ENCODE peak calls at places on chromosomes 7 and 10, in six cellular contexts. O is fibroblast of the aortic adventitia, A is hepatocyte, L is OCI-LY7, U is testis, G is stomach. R is an unnamed sample.
A peak's percentile ranks its signal among the peaks of the same experiment; 100 is the strongest.

GRCh38 chr7:29806131-29806792 is at the start of gene WIPF3:
- DNase-seq in O (no peak), A (peak; percentile 84), L (no peak), U (peak; percentile 63), G (peak; percentile 68), R (no peak)

GRCh38 chr10:122304054-122304579 is 33.0 kb downstream of the BTBD16 start:
- DNase-seq in O (no peak), A (no peak), L (no peak), U (no peak), G (no peak), R (no peak)

GRCh38 chr7:2523461-2523905 is 3.9 kb downstream of the LFNG start:
- DNase-seq in O (no peak), A (no peak), L (no peak), U (no peak), G (peak; percentile 76), R (no peak)

GRCh38 chr10:10092581-10092980 is 925.1 kb upstream of the CELF2 start:
- DNase-seq in O (no peak), A (peak; percentile 55), L (no peak), U (peak; percentile 25), G (no peak), R (peak; percentile 62)

GRCh38 chr7:30988346-30989005 is 24.7 kb downstream of the GHRHR start:
- DNase-seq in O (no peak), A (peak; percentile 51), L (no peak), U (no peak), G (peak; percentile 30), R (peak; percentile 37)

GRCh38 chr7:18895456-18895855 is 222.0 kb downstream of the TWIST1 start:
- DNase-seq in O (peak; percentile 75), A (no peak), L (no peak), U (no peak), G (no peak), R (peak; percentile 57)

GRCh38 chr7:50369408-50370026 is 65.0 kb downstream of the IKZF1 start:
- DNase-seq in O (no peak), A (no peak), L (peak; percentile 83), U (peak; percentile 28), G (no peak), R (peak; percentile 6)

GRCh38 chr7:36573066-36573465 is 151.2 kb downstream of the AOAH start:
- DNase-seq in O (no peak), A (no peak), L (no peak), U (no peak), G (no peak), R (no peak)

GRCh38 chr10:11209810-11210141 is 192.1 kb downstream of the CELF2 start:
- DNase-seq in O (no peak), A (no peak), L (no peak), U (no peak), G (no peak), R (no peak)

GRCh38 chr10:13100349-13101294 is 659 bp downstream of the OPTN start:
- DNase-seq in O (peak; percentile 36), A (peak; percentile 47), L (no peak), U (peak; percentile 51), G (peak; percentile 34), R (peak; percentile 68)

GRCh38 chr10:63515002-63515763 is 6.0 kb upstream of the REEP3 start:
- DNase-seq in O (peak; percentile 51), A (peak; percentile 8), L (peak; percentile 9), U (no peak), G (no peak), R (peak; percentile 78)

GRCh38 chr7:151425670-151426075 is 14.3 kb downstream of the CRYGN start:
- DNase-seq in O (peak; percentile 83), A (peak; percentile 34), L (no peak), U (no peak), G (no peak), R (peak; percentile 99)

GRCh38 chr7:131425992-131426391 is 98.3 kb downstream of the MKLN1 start:
- DNase-seq in O (no peak), A (no peak), L (no peak), U (no peak), G (no peak), R (no peak)

GRCh38 chr10:109846832-109847231 is 76.5 kb downstream of the XPNPEP1 start:
- DNase-seq in O (no peak), A (no peak), L (no peak), U (no peak), G (no peak), R (no peak)

GRCh38 chr7:33276325-33276724 is 147.0 kb downstream of the BBS9 start:
- DNase-seq in O (no peak), A (no peak), L (no peak), U (no peak), G (no peak), R (no peak)

GRCh38 chr7:123004931-123005330 is 9.4 kb upstream of the TAS2R16 start:
- DNase-seq in O (no peak), A (no peak), L (no peak), U (no peak), G (no peak), R (peak; percentile 40)

GRCh38 chr10:106399112-106399511 is 765.4 kb downstream of the SORCS1 start:
- DNase-seq in O (no peak), A (no peak), L (no peak), U (no peak), G (no peak), R (no peak)

GRCh38 chr10:28411648-28412047 is 108.8 kb upstream of the MPP7 start:
- DNase-seq in O (no peak), A (no peak), L (no peak), U (no peak), G (no peak), R (no peak)

GRCh38 chr7:44727346-44728262 is 21.0 kb upstream of the ZMIZ2 start:
- DNase-seq in O (peak; percentile 89), A (no peak), L (no peak), U (no peak), G (no peak), R (peak; percentile 86)

GRCh38 chr10:72275351-72276012 is 1.8 kb downstream of the DDIT4 start:
- DNase-seq in O (peak; percentile 42), A (no peak), L (peak; percentile 49), U (no peak), G (no peak), R (peak; percentile 61)

GRCh38 chr7:27586825-27587224 is 75.9 kb downstream of the HIBADH start:
- DNase-seq in O (no peak), A (no peak), L (peak; percentile 75), U (no peak), G (no peak), R (no peak)

GRCh38 chr10:101824736-101825135 is 6.5 kb upstream of the OGA start:
- DNase-seq in O (no peak), A (no peak), L (no peak), U (no peak), G (no peak), R (no peak)

DNA sequence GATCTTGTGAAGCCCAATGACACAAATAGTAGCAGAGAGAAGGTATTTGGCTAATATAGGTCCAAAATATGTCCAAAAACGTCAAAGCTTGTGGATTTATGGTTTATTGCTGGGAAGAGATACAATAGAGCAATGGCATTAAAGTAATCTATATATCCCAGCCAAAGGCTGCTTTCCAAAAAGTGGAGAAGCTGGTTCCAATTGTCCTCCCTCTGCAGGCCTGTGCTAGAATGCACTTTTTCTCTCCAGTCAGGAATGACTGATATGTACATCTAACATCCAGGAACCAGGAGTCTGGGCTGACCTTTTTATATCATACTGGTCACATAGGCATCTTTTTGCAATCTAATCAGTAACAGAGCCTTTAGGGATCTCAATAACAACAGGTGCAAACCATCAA is 167.1 kb upstream of the FAM3C start:
- DNase-seq in O (no peak), A (no peak), L (no peak), U (no peak), G (no peak), R (no peak)
- TF ChIP-seq CTCF in O (peak; percentile 41), A (peak; percentile 5), L (no peak), U (no peak), G (no peak), R (peak; percentile 33)

GRCh38 chr10:69806266-69806665 is 4.6 kb downstream of the COL13A1 start:
- DNase-seq in O (no peak), A (no peak), L (no peak), U (no peak), G (no peak), R (no peak)

GRCh38 chr10:69802424-69803161 is 887 bp downstream of the COL13A1 start:
- DNase-seq in O (peak; percentile 52), A (peak; percentile 59), L (no peak), U (no peak), G (no peak), R (peak; percentile 65)

GRCh38 chr10:69804775-69805174 is 3.1 kb downstream of the COL13A1 start:
- DNase-seq in O (no peak), A (no peak), L (no peak), U (no peak), G (no peak), R (no peak)

GRCh38 chr10:69801434-69802315 is at the start of gene COL13A1:
- DNase-seq in O (peak; percentile 60), A (peak; percentile 64), L (no peak), U (peak; percentile 18), G (no peak), R (peak; percentile 69)

GRCh38 chr10:69803809-69804208 is 2.1 kb downstream of the COL13A1 start:
- DNase-seq in O (no peak), A (no peak), L (no peak), U (no peak), G (no peak), R (no peak)
- H3K4me3 ChIP-seq in O (peak overlapping the region; percentile 82), A (no peak overlapping the region), L (no peak overlapping the region), U (no peak overlapping the region), G (peak overlapping the region; percentile 52), R (no peak overlapping the region)

DNA sequence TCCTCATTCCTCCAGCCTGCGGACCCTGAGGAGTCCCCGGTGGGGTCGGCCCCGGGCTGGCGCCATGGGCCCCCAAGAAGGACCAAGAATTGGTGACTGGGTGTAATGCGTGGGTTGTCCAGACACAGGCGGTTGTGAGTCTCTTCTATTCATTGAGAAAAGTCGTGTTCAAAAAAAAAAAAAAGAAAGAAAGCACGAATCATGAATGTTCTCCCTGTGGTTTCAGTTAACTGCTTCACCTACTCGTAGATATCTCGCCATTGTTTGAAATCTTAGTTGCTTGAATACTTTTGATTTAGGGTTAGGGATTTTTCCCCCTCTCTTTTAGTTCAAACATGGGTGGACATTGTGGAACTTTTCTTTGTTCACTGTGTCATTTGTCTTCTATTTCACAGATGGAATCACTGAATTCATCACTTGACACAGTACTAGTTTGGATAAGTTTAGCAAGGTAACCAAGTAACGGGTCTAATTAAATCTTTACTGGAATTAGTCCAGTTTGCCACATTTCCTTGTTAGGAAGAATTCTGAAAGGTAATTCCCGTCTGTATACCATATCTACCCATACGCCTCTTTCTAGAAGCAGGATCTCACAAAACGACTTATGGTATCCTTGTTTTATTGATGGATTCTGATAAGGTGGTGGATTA is 775 bp downstream of the STARD3NL start:
- DNase-seq in O (peak; percentile 63), A (no peak), L (peak; percentile 46), U (no peak), G (no peak), R (peak; percentile 47)
- TF ChIP-seq CTCF in O (peak; percentile 37), A (no peak), L (peak; percentile 20), U (no peak), G (no peak), R (peak; percentile 19)

GRCh38 chr10:75400769-75401568 is 595 bp downstream of the ZNF503 start:
- DNase-seq in O (peak; percentile 43), A (peak; percentile 86), L (no peak), U (peak; percentile 65), G (peak; percentile 58), R (peak; percentile 68)

GRCh38 chr10:75398630-75399460 is 2.7 kb downstream of the ZNF503 start:
- DNase-seq in O (peak; percentile 48), A (peak; percentile 46), L (no peak), U (peak; percentile 32), G (peak; percentile 48), R (no peak)

GRCh38 chr10:75400163-75400768 is 1.3 kb downstream of the ZNF503 start:
- DNase-seq in O (peak; percentile 62), A (no peak), L (no peak), U (peak; percentile 31), G (no peak), R (no peak)

GRCh38 chr10:75398238-75398629 is 3.3 kb downstream of the ZNF503 start:
- DNase-seq in O (peak; percentile 52), A (no peak), L (no peak), U (no peak), G (no peak), R (no peak)

GRCh38 chr10:75399461-75400162 is 2.0 kb downstream of the ZNF503 start:
- DNase-seq in O (peak; percentile 78), A (peak; percentile 89), L (no peak), U (peak; percentile 88), G (peak; percentile 84), R (peak; percentile 71)
- H3K4me3 ChIP-seq in O (peak overlapping the region; percentile 99), A (peak overlapping the region; percentile 62), L (no peak overlapping the region), U (peak overlapping the region; percentile 83), G (peak overlapping the region; percentile 98), R (peak overlapping the region; percentile 92)